ENCODE peak calls at places on chromosomes 1 and 21, in four cellular contexts. D is midbrain, I is heart right ventricle, S is ovary. U is an unnamed sample.

GRCh38 chr1:205319081-205320018 is 2.2 kb downstream of the NUAK2 start:
- DNase-seq in D (no peak), I (peak; percentile 52), S (peak; percentile 76), U (peak; percentile 51)

GRCh38 chr1:227315500-227316346 is 2.6 kb downstream of the CDC42BPA start:
- DNase-seq in D (peak; percentile 51), I (no peak), S (peak; percentile 23), U (peak; percentile 25)

GRCh38 chr1:172498858-172499257 is 34.1 kb upstream of the SUCO start:
- DNase-seq in D (no peak), I (no peak), S (no peak), U (no peak)

GRCh38 chr1:108107658-108108057 is 92.5 kb downstream of the SLC25A24 start:
- DNase-seq in D (no peak), I (no peak), S (no peak), U (no peak)

GRCh38 chr1:172746091-172746949 is 87.4 kb downstream of the FASLG start:
- DNase-seq in D (no peak), I (no peak), S (no peak), U (peak; percentile 69)

GRCh38 chr1:174105086-174105485 is 54.2 kb upstream of the RABGAP1L start:
- DNase-seq in D (no peak), I (no peak), S (no peak), U (no peak)

GRCh38 chr1:213381572-213382084 is 330.6 kb downstream of the RPS6KC1 start:
- DNase-seq in D (no peak), I (peak; percentile 59), S (no peak), U (no peak)

GRCh38 chr1:168811213-168811612 is 82.2 kb upstream of the DPT start:
- DNase-seq in D (no peak), I (no peak), S (no peak), U (no peak)

GRCh38 chr1:97297611-97298010 is 576.0 kb downstream of the PTBP2 start:
- DNase-seq in D (no peak), I (no peak), S (no peak), U (no peak)

GRCh38 chr1:203520315-203520714 is 26.4 kb downstream of the OPTC start:
- DNase-seq in D (no peak), I (no peak), S (no peak), U (no peak)

GRCh38 chr1:100440075-100440809 is 87.9 kb downstream of the CDC14A start:
- DNase-seq in D (no peak), I (no peak), S (no peak), U (no peak)

GRCh38 chr1:23650344-23650990 is 41.1 kb upstream of the RPL11 start:
- DNase-seq in D (no peak), I (peak; percentile 62), S (no peak), U (no peak)

GRCh38 chr1:166167395-166167922 is 658 bp upstream of the FAM78B start:
- DNase-seq in D (no peak), I (no peak), S (no peak), U (no peak)

GRCh38 chr1:74937176-74937575 is 197.0 kb upstream of the LHX8 start:
- DNase-seq in D (no peak), I (no peak), S (no peak), U (no peak)

GRCh38 chr1:198125995-198126758 is 30.6 kb upstream of the NEK7 start:
- DNase-seq in D (no peak), I (no peak), S (no peak), U (no peak)

GRCh38 chr1:20312818-20313217 is 22.1 kb downstream of the VWA5B1 start:
- DNase-seq in D (no peak), I (no peak), S (no peak), U (no peak)

GRCh38 chr1:117405042-117405441 is 37.8 kb downstream of the MAN1A2 start:
- DNase-seq in D (no peak), I (no peak), S (no peak), U (no peak)

GRCh38 chr21:15682182-15682895 is 47.4 kb upstream of the USP25 start:
- DNase-seq in D (no peak), I (no peak), S (no peak), U (no peak)

GRCh38 chr1:117015701-117016100 is 14.1 kb downstream of the CD101 start:
- DNase-seq in D (no peak), I (no peak), S (no peak), U (no peak)

GRCh38 chr1:118075116-118075515 is 109.9 kb downstream of the SPAG17 start:
- DNase-seq in D (no peak), I (no peak), S (no peak), U (no peak)

GRCh38 chr1:15916417-15916816 is 59.5 kb downstream of the ZBTB17 start:
- DNase-seq in D (no peak), I (no peak), S (no peak), U (no peak)

GRCh38 chr21:25296239-25296638 is 311.0 kb downstream of the MRPL39 start:
- DNase-seq in D (no peak), I (no peak), S (no peak), U (no peak)

GRCh38 chr1:24486296-24487065 is 16.2 kb upstream of the RCAN3 start:
- DNase-seq in D (no peak), I (no peak), S (no peak), U (no peak)

GRCh38 chr1:56375184-56375837 is 204.1 kb downstream of the PLPP3 start:
- DNase-seq in D (no peak), I (no peak), S (no peak), U (no peak)

GRCh38 chr1:74328851-74329250 is 93.7 kb downstream of the TNNI3K start:
- DNase-seq in D (no peak), I (no peak), S (no peak), U (no peak)

GRCh38 chr1:226064168-226064815 is 1.8 kb downstream of the H3-3A start:
- DNase-seq in D (no peak), I (no peak), S (no peak), U (no peak)

GRCh38 chr1:214188835-214189234 is 92.1 kb upstream of the SMYD2 start:
- DNase-seq in D (no peak), I (no peak), S (no peak), U (no peak)

GRCh38 chr1:15739259-15739658 is 3.0 kb upstream of the TMEM82 start:
- DNase-seq in D (no peak), I (no peak), S (no peak), U (no peak)

GRCh38 chr1:45403298-45404079 is 63.2 kb upstream of the MUTYH start:
- DNase-seq in D (no peak), I (no peak), S (no peak), U (no peak)

GRCh38 chr1:155139895-155140629 is at the start of gene DPM3:
- DNase-seq in D (peak; percentile 91), I (peak; percentile 90), S (peak; percentile 88), U (peak; percentile 87)

GRCh38 chr1:24867064-24867870 is 62.8 kb downstream of the RUNX3 start:
- DNase-seq in D (no peak), I (no peak), S (no peak), U (no peak)

GRCh38 chr1:111032295-111032897 is 68.7 kb upstream of the LRIF1 start:
- DNase-seq in D (peak; percentile 33), I (no peak), S (no peak), U (no peak)

GRCh38 chr1:246567258-246568235 is 1.3 kb downstream of the CNST start:
- DNase-seq in D (no peak), I (no peak), S (no peak), U (no peak)

GRCh38 chr21:42684109-42684916 is 30.9 kb downstream of the PDE9A start:
- DNase-seq in D (no peak), I (no peak), S (no peak), U (no peak)

GRCh38 chr1:168100315-168101002 is 36.3 kb downstream of the GPR161 start:
- DNase-seq in D (no peak), I (no peak), S (no peak), U (no peak)

GRCh38 chr1:97006044-97006676 is 284.6 kb downstream of the PTBP2 start:
- DNase-seq in D (peak; percentile 60), I (peak; percentile 22), S (no peak), U (no peak)